ENCODE peak calls at places on chromosome 5, in four cellular contexts. G is PC-9, Q is GM23248, D is fibroblast of lung. L is an unnamed sample.

GRCh38 chr5:83179966-83180365 is 102.6 kb downstream of the XRCC4 start:
- DNase-seq in G (no peak), Q (peak; percentile 2), D (peak; percentile 54), L (no peak)

GRCh38 chr5:96823060-96823459 is 15.3 kb upstream of the ERAP1 start:
- DNase-seq in G (no peak), Q (no peak), D (no peak), L (no peak)

GRCh38 chr5:35470866-35471265 is 146.8 kb upstream of the SPEF2 start:
- DNase-seq in G (no peak), Q (peak; percentile 50), D (no peak), L (no peak)

GRCh38 chr5:179318193-179318955 is 26.9 kb downstream of the ADAMTS2 start:
- DNase-seq in G (no peak), Q (no peak), D (no peak), L (no peak)

GRCh38 chr5:138386290-138386689 is 33.8 kb downstream of the KDM3B start:
- DNase-seq in G (no peak), Q (no peak), D (no peak), L (no peak)

GRCh38 chr5:474826-475661 is 32.1 kb downstream of the EXOC3 start:
- DNase-seq in G (no peak), Q (no peak), D (no peak), L (no peak)

GRCh38 chr5:2591777-2592453 is 159.6 kb downstream of the IRX2 start:
- DNase-seq in G (no peak), Q (no peak), D (no peak), L (no peak)

GRCh38 chr5:170971-171800 is 20.1 kb upstream of the LRRC14B start:
- DNase-seq in G (no peak), Q (no peak), D (no peak), L (no peak)

GRCh38 chr5:131640043-131640856 is 5.2 kb upstream of the RAPGEF6 start:
- DNase-seq in G (no peak), Q (peak; percentile 70), D (no peak), L (no peak)

GRCh38 chr5:113487411-113487778 is 858 bp downstream of the MCC start:
- DNase-seq in G (no peak), Q (peak; percentile 49), D (peak; percentile 18), L (no peak)

GRCh38 chr5:96433066-96433447 is at the start of gene PCSK1:
- DNase-seq in G (no peak), Q (peak; percentile 13), D (no peak), L (no peak)

GRCh38 chr5:69225859-69226258 is 8.8 kb upstream of the CDK7 start:
- DNase-seq in G (no peak), Q (no peak), D (no peak), L (no peak)

GRCh38 chr5:76561247-76561891 is 61.8 kb downstream of the F2RL2 start:
- DNase-seq in G (no peak), Q (no peak), D (no peak), L (no peak)

GRCh38 chr5:83167506-83167905 is 90.2 kb downstream of the XRCC4 start:
- DNase-seq in G (no peak), Q (no peak), D (no peak), L (no peak)

DNA sequence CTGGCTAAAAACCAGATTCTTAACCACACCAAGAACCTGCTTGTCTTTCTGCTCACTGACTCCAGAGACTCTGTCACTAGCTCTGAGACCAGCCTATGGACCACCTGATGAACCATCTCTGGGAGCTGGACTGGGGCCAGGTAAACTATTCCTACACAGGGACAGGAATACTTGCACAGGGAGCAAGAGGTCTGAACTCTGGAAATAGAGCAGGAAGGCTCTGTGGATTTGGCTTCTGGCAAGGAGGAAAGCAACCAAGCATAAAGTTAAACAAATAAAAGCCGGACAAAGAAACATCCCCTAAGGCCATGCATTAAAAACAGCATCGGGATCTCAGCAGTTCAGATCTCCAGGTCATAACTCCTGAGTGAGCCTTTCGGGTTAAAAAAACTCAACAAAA is 5.6 kb upstream of the SPARC start:
- DNase-seq in G (peak; percentile 74), Q (no peak), D (no peak), L (no peak)
- H3K27ac ChIP-seq in G (no peak overlapping the region), Q (no peak overlapping the region), D (no peak overlapping the region), L (no peak overlapping the region)

DNA sequence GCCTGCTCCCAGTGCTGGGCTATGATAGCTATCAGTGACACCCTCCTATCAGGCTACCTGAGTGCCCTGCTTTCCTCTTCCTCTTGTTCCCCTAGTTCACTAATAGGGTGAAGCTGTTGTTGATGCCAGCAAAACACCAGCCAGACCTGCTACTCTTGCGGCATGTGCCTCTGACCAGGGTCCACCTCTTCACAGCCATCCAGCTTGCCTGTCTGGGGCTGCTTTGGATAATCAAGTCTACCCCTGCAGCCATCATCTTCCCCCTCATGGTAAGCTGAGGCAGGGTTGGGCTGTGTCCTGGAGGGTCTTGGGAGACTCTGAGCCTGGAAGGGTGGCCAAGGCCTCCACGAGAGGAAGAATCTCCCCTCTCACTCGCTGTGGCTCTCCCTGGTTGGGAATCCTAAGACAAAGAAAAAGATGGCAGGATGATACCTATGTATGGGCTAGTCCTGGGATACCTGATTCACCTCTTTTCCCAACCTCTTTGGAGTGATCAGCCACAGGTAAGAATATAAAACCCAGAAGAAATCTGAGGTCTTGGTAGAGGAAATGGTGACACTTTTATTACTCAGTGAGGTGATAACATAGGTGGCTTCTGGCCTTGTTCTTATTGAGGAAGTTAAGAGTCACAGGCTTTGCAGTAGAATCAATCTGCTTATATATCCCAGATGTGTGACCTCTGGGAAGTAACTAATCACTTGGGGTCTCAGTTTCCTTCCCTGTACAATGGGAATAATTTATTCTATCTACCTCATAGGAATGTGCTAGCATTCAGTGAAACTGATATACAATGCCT is 11.6 kb downstream of the SLC4A9 start:
- DNase-seq in G (no peak), Q (no peak), D (no peak), L (no peak)
- H3K4me2 ChIP-seq in G (no peak overlapping the region), Q (no peak overlapping the region), D (no peak overlapping the region), L (no peak overlapping the region)

GRCh38 chr5:146334074-146334533 is 4.5 kb upstream of the POU4F3 start:
- DNase-seq in G (no peak), Q (no peak), D (no peak), L (no peak)
- TF ChIP-seq EZH2 in G (no peak), Q (no peak), D (no peak), L (no peak)

GRCh38 chr5:103847060-103847459 is 284.5 kb upstream of the NUDT12 start:
- DNase-seq in G (no peak), Q (no peak), D (peak; percentile 9), L (no peak)

DNA sequence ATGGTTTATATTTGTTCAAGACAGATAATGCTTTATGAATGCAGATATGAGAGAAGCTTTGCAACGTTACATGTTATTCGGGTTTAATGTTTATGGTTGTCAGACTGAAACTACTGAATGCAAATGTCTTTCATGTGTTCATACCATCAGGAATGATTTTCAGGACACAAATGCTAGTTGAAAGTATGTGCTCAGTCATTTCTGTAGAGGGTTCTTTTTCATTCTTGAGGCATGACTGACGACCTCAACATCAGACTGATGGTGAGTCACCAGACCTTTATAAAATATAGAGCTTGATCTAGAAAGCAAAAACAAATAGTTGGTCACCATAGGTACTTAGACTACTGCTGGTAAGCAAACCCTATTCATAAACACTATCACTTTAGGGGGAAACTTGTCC is 287.3 kb upstream of the NUDT12 start:
- DNase-seq in G (peak; percentile 68), Q (peak; percentile 25), D (peak; percentile 72), L (no peak)
- H3K27ac ChIP-seq in G (no peak overlapping the region), Q (no peak overlapping the region), D (peak overlapping the region; percentile 4), L (no peak overlapping the region)

DNA sequence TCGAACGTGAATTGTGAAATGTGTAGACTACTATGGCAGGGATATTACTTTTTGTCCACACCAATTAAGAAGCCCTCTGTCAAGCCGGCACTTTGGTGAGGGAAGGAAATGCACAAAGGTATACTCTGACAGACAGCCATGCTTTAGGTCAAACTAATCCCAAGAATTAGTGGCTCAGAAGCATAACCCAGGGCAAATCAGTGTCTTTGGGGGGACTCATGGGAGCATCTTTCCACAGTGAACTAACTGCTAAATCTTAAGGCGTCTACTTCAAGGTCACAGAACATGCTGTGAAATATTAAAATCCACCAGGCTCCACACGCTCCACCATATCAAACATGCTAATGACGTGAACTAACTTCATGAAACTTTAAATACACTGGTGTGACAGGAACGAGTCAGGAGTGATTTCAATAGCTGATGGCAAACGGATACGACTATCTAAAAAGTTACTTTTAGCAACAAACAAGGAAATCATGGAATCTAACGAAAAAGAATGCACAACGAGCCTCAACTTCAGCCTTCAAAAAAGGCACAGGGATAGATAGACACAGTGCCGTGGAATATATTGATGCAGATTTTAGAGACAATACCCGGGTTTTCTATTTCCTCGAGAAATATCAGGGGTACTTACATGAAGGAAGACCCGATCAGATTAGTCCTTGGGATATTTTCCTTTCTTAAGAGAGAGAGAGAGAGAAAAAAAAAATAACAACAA is 504 bp downstream of the MEF2C start:
- DNase-seq in G (no peak), Q (peak; percentile 40), D (peak; percentile 26), L (no peak)
- H3K4me2 ChIP-seq in G (peak overlapping the region; percentile 97), Q (peak overlapping the region; percentile 94), D (peak overlapping the region; percentile 87), L (no peak overlapping the region)

DNA sequence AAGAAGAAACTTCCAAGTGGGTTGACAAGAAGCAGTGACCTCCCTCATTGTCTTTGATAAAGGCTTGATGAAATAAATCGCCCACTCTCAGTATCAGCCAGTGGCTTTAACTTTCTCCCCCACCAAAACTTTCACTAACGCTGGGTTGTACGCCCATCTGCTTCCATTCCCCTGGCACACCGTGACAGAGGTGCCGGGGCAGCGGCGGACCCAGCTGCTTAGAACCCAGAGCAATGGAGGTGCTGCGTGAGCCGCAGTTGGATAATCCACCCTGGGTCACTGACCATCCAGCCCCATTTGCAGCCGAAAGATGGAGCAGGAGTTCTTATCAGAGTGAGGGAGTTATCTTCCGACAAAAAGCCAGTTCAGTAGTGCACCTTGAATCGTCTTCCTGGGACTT is 270.7 kb downstream of the ARHGEF28 start:
- DNase-seq in G (no peak), Q (no peak), D (no peak), L (no peak)
- TF ChIP-seq EZH2 in G (no peak), Q (no peak), D (no peak), L (no peak)

GRCh38 chr5:59042683-59043082 is 459.8 kb downstream of the RAB3C start:
- DNase-seq in G (no peak), Q (peak; percentile 70), D (peak; percentile 41), L (no peak)
- H3K27ac ChIP-seq in G (peak overlapping the region; percentile 45), Q (peak overlapping the region; percentile 40), D (no peak overlapping the region), L (no peak overlapping the region)

GRCh38 chr5:147387109-147387508 is 122.8 kb downstream of the DPYSL3 start:
- DNase-seq in G (no peak), Q (no peak), D (no peak), L (no peak)

GRCh38 chr5:147377685-147378084 is 132.2 kb downstream of the DPYSL3 start:
- DNase-seq in G (no peak), Q (no peak), D (no peak), L (no peak)

GRCh38 chr5:147381555-147381954 is 128.3 kb downstream of the DPYSL3 start:
- DNase-seq in G (no peak), Q (no peak), D (no peak), L (no peak)

GRCh38 chr5:147384346-147385193 is 125.3 kb downstream of the DPYSL3 start:
- DNase-seq in G (no peak), Q (no peak), D (no peak), L (no peak)

GRCh38 chr5:147382776-147383175 is 127.1 kb downstream of the DPYSL3 start:
- DNase-seq in G (no peak), Q (peak; percentile 66), D (no peak), L (no peak)
- H3K4me2 ChIP-seq in G (peak overlapping the region; percentile 13), Q (peak overlapping the region; percentile 79), D (no peak overlapping the region), L (no peak overlapping the region)